ENCODE peak calls at places on chromosomes 6 and 20, in five cellular contexts. P is glomerular endothelial cell, Z is HFFc6, D is heart right ventricle, L is NCI-H1092 treated with DMSO at 0.1 percent for 48 hours. H is an unnamed sample.

GRCh38 chr20:34475979-34476736 is 40.1 kb upstream of the DYNLRB1 start:
- DNase-seq in P (no peak), Z (no peak), D (peak; percentile 28), L (no peak), H (no peak)

GRCh38 chr20:58296328-58296837 is 13.1 kb upstream of the RAB22A start:
- DNase-seq in P (no peak), Z (no peak), D (no peak), L (no peak), H (no peak)

GRCh38 chr20:62938105-62938888 is at the start of gene GID8:
- DNase-seq in P (no peak), Z (peak; percentile 25), D (peak; percentile 35), L (peak; percentile 8), H (no peak)

GRCh38 chr20:44071526-44072111 is 115.4 kb downstream of the JPH2 start:
- DNase-seq in P (no peak), Z (no peak), D (no peak), L (no peak), H (no peak)

GRCh38 chr20:43913291-43914025 is 1.2 kb upstream of the TOX2 start:
- DNase-seq in P (no peak), Z (no peak), D (no peak), L (no peak), H (no peak)

GRCh38 chr6:169912266-169913095 is 161.1 kb downstream of the ERMARD start:
- DNase-seq in P (no peak), Z (no peak), D (no peak), L (no peak), H (no peak)

GRCh38 chr6:127690092-127690491 is 113.1 kb downstream of the C6orf58 start:
- DNase-seq in P (no peak), Z (peak; percentile 16), D (no peak), L (no peak), H (no peak)

GRCh38 chr6:71197770-71198169 is 90.8 kb upstream of the OGFRL1 start:
- DNase-seq in P (no peak), Z (peak; percentile 37), D (no peak), L (no peak), H (no peak)

GRCh38 chr6:43269273-43270007 is 26.2 kb downstream of the TTBK1 start:
- DNase-seq in P (no peak), Z (no peak), D (peak; percentile 25), L (peak; percentile 71), H (no peak)

GRCh38 chr6:21887301-21888185 is 294.0 kb downstream of the SOX4 start:
- DNase-seq in P (no peak), Z (peak; percentile 5), D (peak; percentile 27), L (peak; percentile 95), H (no peak)

H was measured in Panc1.